ENCODE peak calls at places on chromosomes 6 and 20, in ten cellular contexts. W, D, I, O, L, B, E, N, T and V are unnamed samples. For H3K4me1, the result is how much of the 10 kb centered on the place peaks cover.

GRCh38 chr20:20212675-20213096 is 155.2 kb upstream of the INSM1 start:
- DNase-seq in W (no peak), D (no peak), I (no peak), O (no peak), L (no peak), B (no peak), E (peak), N (no peak), T (peak), V (no peak)

GRCh38 chr6:674956-675355 is 18.0 kb downstream of the EXOC2 start:
- DNase-seq in W (no peak), D (no peak), I (no peak), O (no peak), L (no peak), B (no peak), E (no peak), N (no peak), T (no peak), V (peak)

GRCh38 chr20:13261460-13262301 is 40.6 kb downstream of the ISM1 start:
- DNase-seq in W (peak), D (peak), I (no peak), O (no peak), L (peak), B (no peak), E (peak), N (peak), T (peak), V (no peak)

GRCh38 chr6:37021356-37022129 is 16.1 kb downstream of the FGD2 start:
- DNase-seq in W (peak), D (peak), I (peak), O (peak), L (peak), B (no peak), E (no peak), N (no peak), T (no peak), V (peak)

GRCh38 chr6:82362868-82363267 is 749 bp upstream of the TPBG start:
- DNase-seq in W (no peak), D (no peak), I (no peak), O (no peak), L (no peak), B (no peak), E (no peak), N (no peak), T (no peak), V (peak)

GRCh38 chr6:70563540-70563939 is 3.2 kb upstream of the SDHAF4 start:
- DNase-seq in W (no peak), D (no peak), I (no peak), O (no peak), L (no peak), B (no peak), E (no peak), N (no peak), T (no peak), V (no peak)

GRCh38 chr6:39088331-39088730 is 26.7 kb downstream of the SAYSD1 start:
- DNase-seq in W (peak), D (peak), I (no peak), O (no peak), L (peak), B (no peak), E (peak), N (no peak), T (peak), V (no peak)

GRCh38 chr6:40852667-40853383 is 186.2 kb downstream of the UNC5CL start:
- DNase-seq in W (no peak), D (peak), I (no peak), O (no peak), L (no peak), B (no peak), E (peak), N (no peak), T (no peak), V (no peak)

GRCh38 chr20:51563597-51564332 is 21.2 kb upstream of the NFATC2 start:
- DNase-seq in W (peak), D (no peak), I (peak), O (no peak), L (no peak), B (no peak), E (peak), N (no peak), T (peak), V (peak)

GRCh38 chr6:106746660-106747059 is 117.3 kb downstream of the QRSL1 start:
- DNase-seq in W (peak), D (no peak), I (no peak), O (no peak), L (no peak), B (no peak), E (no peak), N (no peak), T (no peak), V (peak)

GRCh38 chr6:2875840-2876207 is 27.3 kb downstream of the SERPINB9 start:
- DNase-seq in W (no peak), D (peak), I (no peak), O (no peak), L (peak), B (peak), E (peak), N (peak), T (peak), V (no peak)

GRCh38 chr6:50716887-50717509 is 3.7 kb downstream of the TFAP2D start:
- DNase-seq in W (no peak), D (no peak), I (no peak), O (no peak), L (no peak), B (no peak), E (no peak), N (no peak), T (no peak), V (no peak)

GRCh38 chr6:36524871-36525270 is 22.4 kb downstream of the STK38 start:
- DNase-seq in W (no peak), D (no peak), I (no peak), O (no peak), L (no peak), B (no peak), E (no peak), N (no peak), T (no peak), V (no peak)

GRCh38 chr6:138331444-138331843 is 46.3 kb upstream of the SMIM28 start:
- DNase-seq in W (no peak), D (no peak), I (no peak), O (no peak), L (no peak), B (no peak), E (no peak), N (no peak), T (no peak), V (no peak)
- H3K4me1 ChIP-seq in W (under half), D (under half), I (under half), O (under half), L (under half), B (under half), E (under half), N (under half), T (under half), V (under half)

GRCh38 chr6:161067749-161068148 is 76.2 kb downstream of the MAP3K4 start:
- DNase-seq in W (no peak), D (no peak), I (no peak), O (no peak), L (no peak), B (no peak), E (no peak), N (no peak), T (no peak), V (no peak)

GRCh38 chr6:161066511-161066910 is 74.9 kb downstream of the MAP3K4 start:
- DNase-seq in W (peak), D (no peak), I (no peak), O (no peak), L (no peak), B (no peak), E (no peak), N (no peak), T (no peak), V (no peak)

GRCh38 chr6:161064915-161065314 is 73.3 kb downstream of the MAP3K4 start:
- DNase-seq in W (no peak), D (no peak), I (no peak), O (no peak), L (no peak), B (no peak), E (no peak), N (no peak), T (no peak), V (no peak)

GRCh38 chr6:161073940-161074339 is 82.4 kb downstream of the MAP3K4 start:
- DNase-seq in W (no peak), D (no peak), I (no peak), O (no peak), L (no peak), B (no peak), E (no peak), N (no peak), T (no peak), V (no peak)

GRCh38 chr6:161068296-161068695 is 76.7 kb downstream of the MAP3K4 start:
- DNase-seq in W (no peak), D (no peak), I (no peak), O (no peak), L (no peak), B (no peak), E (no peak), N (no peak), T (no peak), V (no peak)
- H3K4me1 ChIP-seq in W (under half), D (under half), I (under half), O (under half), L (under half), B (under half), E (under half), N (under half), T (under half), V (under half)

DNA sequence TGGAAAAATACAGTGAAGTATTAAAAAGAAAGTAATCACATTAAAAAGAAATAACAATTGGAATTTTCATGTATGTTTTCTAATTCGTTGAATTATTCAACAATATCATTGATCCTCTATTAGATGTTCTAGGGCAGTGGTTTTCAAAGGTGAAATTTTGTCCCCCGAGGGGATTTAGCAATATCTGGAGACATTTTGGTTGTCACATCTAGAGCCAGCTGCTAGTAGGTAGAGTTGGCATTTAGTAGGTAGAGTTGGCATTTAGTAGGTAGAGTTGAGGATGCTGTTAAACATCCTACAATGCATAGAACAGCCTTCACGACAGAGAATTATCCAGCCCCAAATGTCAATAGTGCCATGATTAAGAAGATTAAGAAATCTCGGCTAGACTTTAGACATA is 173.7 kb downstream of the BCAS1 start:
- DNase-seq in W (no peak), D (no peak), I (no peak), O (no peak), L (no peak), B (no peak), E (no peak), N (no peak), T (no peak), V (no peak)
- H3K4me1 ChIP-seq in W (under half), D (half or more), I (under half), O (under half), L (under half), B (under half), E (under half), N (under half), T (under half), V (under half)

DNA sequence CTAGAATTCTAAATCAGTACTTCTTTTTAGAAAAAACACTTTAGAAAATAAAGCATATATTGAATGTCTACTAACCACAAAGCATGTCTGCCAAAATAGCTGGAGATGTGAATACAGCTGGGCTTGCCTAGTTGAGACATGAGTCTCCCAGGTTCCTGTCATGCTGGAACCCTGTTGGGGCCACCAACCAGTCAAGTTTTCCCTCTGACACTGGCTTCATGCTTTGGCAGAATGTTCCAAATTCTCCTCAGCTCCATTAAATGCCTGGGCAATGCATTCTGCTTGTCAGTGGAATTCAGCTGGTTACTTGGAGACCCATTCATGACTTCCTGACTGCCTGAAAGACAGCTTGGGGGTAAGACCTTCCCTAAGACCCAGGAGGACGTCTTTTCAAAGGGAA is 87.2 kb downstream of the PRND start:
- DNase-seq in W (no peak), D (no peak), I (no peak), O (no peak), L (no peak), B (no peak), E (no peak), N (no peak), T (no peak), V (no peak)
- H3K4me1 ChIP-seq in W (under half), D (half or more), I (under half), O (half or more), L (half or more), B (half or more), E (under half), N (under half), T (under half), V (under half)

DNA sequence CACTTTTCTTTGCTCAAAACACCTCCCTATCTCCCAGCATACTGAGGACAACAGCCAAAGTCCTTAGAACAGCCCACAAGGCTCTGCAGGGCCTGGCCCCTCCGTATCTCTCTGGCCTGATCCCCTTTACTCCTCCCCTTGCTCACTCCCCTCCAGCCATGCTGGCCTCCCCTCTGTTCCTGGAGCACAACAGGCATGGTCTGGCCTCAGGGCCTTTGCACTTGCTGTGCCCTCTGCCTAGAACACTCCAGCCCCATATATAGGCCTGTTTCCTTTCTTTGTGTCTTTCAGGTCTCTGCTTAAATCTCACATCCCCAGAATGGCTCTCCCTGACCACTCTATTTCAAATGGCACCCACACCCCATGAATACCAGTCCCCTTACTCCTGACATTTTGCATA is 62.7 kb downstream of the KCNB1 start:
- DNase-seq in W (no peak), D (no peak), I (peak), O (no peak), L (no peak), B (no peak), E (no peak), N (no peak), T (no peak), V (no peak)
- H3K4me1 ChIP-seq in W (under half), D (under half), I (under half), O (under half), L (under half), B (under half), E (under half), N (under half), T (under half), V (under half)

GRCh38 chr20:53920647-53921245 is 149.6 kb downstream of the BCAS1 start:
- DNase-seq in W (no peak), D (no peak), I (no peak), O (no peak), L (no peak), B (no peak), E (no peak), N (no peak), T (no peak), V (no peak)

GRCh38 chr20:53918010-53918311 is 152.4 kb downstream of the BCAS1 start:
- DNase-seq in W (no peak), D (no peak), I (no peak), O (no peak), L (no peak), B (no peak), E (no peak), N (no peak), T (no peak), V (no peak)

GRCh38 chr20:53917145-53918009 is 153.0 kb downstream of the BCAS1 start:
- DNase-seq in W (no peak), D (no peak), I (peak), O (no peak), L (no peak), B (no peak), E (peak), N (no peak), T (peak), V (no peak)

GRCh38 chr20:53919886-53920285 is 150.5 kb downstream of the BCAS1 start:
- DNase-seq in W (no peak), D (no peak), I (no peak), O (no peak), L (no peak), B (no peak), E (no peak), N (no peak), T (no peak), V (no peak)

DNA sequence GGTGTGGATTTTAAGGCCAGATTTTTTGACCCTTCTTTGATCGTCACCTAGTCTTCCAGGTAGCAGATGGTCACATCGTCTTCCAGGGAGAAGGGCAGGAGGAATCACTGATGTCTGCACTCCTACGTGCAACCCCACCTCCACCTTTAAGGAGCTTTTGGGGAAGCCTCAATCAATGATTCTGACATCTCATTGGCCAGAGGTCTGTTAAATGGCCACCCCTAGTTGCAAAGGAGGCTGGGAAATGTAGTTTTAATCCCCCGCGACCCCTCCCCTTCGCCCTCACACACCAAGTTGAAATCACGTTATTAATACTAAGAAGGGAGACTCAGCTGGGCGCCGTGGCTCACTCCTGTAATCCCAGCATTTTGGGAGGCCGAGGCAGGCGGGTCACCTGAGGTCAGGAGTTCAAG is 151.4 kb downstream of the BCAS1 start:
- DNase-seq in W (peak), D (peak), I (no peak), O (no peak), L (no peak), B (no peak), E (no peak), N (no peak), T (no peak), V (no peak)
- H3K4me1 ChIP-seq in W (under half), D (half or more), I (under half), O (under half), L (under half), B (under half), E (under half), N (under half), T (half or more), V (under half)

DNA sequence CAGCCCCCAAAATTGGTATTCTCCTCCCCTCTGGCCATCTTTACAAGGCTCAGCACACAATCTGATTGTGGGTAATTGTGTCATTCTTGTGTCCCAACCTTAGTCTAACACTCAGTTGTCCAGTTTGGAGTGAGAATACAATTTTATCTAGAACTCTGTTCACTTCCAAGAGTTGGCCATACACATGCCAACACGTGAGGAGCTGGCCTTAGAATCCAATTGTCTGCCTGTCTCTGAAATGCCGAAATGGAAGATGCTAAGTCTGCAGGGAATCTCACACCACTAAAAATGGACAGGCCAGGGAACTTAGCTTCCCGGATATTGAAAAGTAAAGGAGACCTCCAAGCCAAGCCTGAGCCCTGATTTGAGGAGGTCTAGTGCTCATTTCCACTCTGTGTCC is 12.3 kb downstream of the FOXA2 start:
- DNase-seq in W (no peak), D (no peak), I (no peak), O (no peak), L (no peak), B (no peak), E (no peak), N (no peak), T (no peak), V (no peak)
- H3K4me1 ChIP-seq in W (under half), D (under half), I (under half), O (under half), L (under half), B (under half), E (half or more), N (under half), T (under half), V (under half)

DNA sequence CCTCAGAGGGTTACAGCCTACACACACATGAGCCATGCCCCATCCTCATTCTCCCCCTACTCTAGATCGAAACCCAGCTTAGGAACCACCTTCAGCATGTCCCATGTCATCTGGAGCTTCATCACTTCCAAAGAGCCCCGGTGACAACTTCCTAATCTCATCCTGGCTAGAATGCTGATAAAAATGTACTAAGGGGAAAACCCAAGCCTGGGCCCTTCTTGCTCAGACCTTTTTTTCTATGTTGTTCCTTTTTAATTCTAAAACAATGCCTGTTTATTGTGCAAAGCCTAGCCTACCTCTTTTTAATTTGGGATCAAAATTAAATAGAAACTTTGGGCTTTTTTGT is 44.1 kb upstream of the NT5E start:
- DNase-seq in W (no peak), D (no peak), I (no peak), O (no peak), L (no peak), B (no peak), E (no peak), N (no peak), T (no peak), V (no peak)
- H3K4me1 ChIP-seq in W (under half), D (under half), I (under half), O (under half), L (half or more), B (under half), E (half or more), N (under half), T (under half), V (half or more)

GRCh38 chr6:3911130-3911529 is 62.0 kb downstream of the FAM50B start:
- DNase-seq in W (no peak), D (no peak), I (no peak), O (no peak), L (no peak), B (no peak), E (no peak), N (no peak), T (no peak), V (peak)
- H3K4me1 ChIP-seq in W (under half), D (under half), I (under half), O (under half), L (under half), B (under half), E (half or more), N (under half), T (half or more), V (half or more)

DNA sequence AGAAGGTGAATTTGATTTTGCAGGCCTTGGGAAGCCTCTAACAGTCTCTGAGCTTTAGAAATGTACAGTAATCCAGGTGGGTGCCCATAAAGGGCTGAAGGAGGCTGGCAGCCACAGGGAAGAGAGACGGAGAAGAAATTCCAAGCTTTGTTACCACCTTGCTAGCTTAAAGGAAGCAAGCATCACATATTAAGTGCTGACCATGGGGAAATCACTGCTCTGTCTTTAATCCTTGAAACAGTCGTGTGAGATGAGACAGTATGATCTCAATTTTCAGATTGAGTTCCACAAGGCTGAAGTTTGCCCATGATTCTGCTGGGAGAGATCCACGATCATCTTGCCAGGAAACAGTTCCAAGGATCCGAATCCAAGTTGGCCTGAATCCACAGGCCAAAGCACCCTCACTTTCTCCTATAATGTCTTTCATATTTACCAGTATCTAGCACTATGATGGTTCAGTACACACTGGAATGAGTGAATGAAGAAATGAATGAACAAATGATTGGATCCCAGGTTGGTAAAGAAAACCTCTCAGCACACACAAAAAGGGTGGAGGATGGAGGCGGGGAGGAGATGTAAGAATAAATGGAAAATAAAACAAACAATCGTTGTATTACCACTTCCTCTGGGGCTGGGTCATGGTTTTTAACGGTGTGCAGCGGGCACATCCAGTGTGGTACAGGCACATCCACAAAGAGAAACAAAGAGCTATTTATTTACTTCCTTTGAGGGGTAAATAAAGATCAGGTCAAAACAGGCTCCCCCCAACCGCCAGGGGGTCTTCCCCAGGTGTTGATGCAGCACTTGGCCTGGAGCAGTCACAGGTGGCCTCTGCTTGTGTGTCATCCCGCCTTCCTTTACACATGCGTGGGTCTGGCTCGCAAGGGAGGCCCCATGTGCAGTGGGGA is 28.2 kb upstream of the TAF8 start:
- DNase-seq in W (no peak), D (peak), I (peak), O (peak), L (peak), B (no peak), E (no peak), N (no peak), T (no peak), V (no peak)
- H3K4me1 ChIP-seq in W (under half), D (half or more), I (under half), O (half or more), L (half or more), B (under half), E (under half), N (under half), T (under half), V (under half)